ENCODE peak calls at places on chromosome 5, in seven cellular contexts. One of them, this sample, is unnamed.

GRCh38 chr5:31021181-31021624 is 172.3 kb upstream of the CDH6 start:
- DNase-seq in fibroblast of the aortic adventitia: peak
- DNase-seq in neural progenitor cell: no peak
- DNase-seq in AG04449: no peak
- DNase-seq in WERI-Rb-1: no peak
- DNase-seq in WTC11: no peak
- DNase-seq in PC-9: no peak
- DNase-seq in this sample: no peak

GRCh38 chr5:73623929-73624404 is 2.0 kb upstream of the ARHGEF28 start:
- DNase-seq in fibroblast of the aortic adventitia: no peak
- DNase-seq in neural progenitor cell: no peak
- DNase-seq in AG04449: no peak
- DNase-seq in WERI-Rb-1: no peak
- DNase-seq in WTC11: no peak
- DNase-seq in PC-9: no peak
- DNase-seq in this sample: no peak

GRCh38 chr5:122673343-122673742 is 101.5 kb upstream of the SNX2 start:
- DNase-seq in fibroblast of the aortic adventitia: peak
- DNase-seq in neural progenitor cell: no peak
- DNase-seq in AG04449: no peak
- DNase-seq in WERI-Rb-1: no peak
- DNase-seq in WTC11: no peak
- DNase-seq in PC-9: no peak
- DNase-seq in this sample: no peak

GRCh38 chr5:103582364-103582763 is 19.8 kb upstream of the NUDT12 start:
- DNase-seq in fibroblast of the aortic adventitia: peak
- DNase-seq in neural progenitor cell: peak
- DNase-seq in AG04449: no peak
- DNase-seq in WERI-Rb-1: peak
- DNase-seq in WTC11: peak
- DNase-seq in PC-9: peak
- DNase-seq in this sample: peak

GRCh38 chr5:60972225-60972624 is 27.2 kb downstream of the NDUFAF2 start:
- DNase-seq in fibroblast of the aortic adventitia: no peak
- DNase-seq in neural progenitor cell: no peak
- DNase-seq in AG04449: no peak
- DNase-seq in WERI-Rb-1: no peak
- DNase-seq in WTC11: no peak
- DNase-seq in PC-9: no peak
- DNase-seq in this sample: no peak

GRCh38 chr5:5387192-5387591 is 35.3 kb upstream of the ICE1 start:
- DNase-seq in fibroblast of the aortic adventitia: peak
- DNase-seq in neural progenitor cell: no peak
- DNase-seq in AG04449: no peak
- DNase-seq in WERI-Rb-1: no peak
- DNase-seq in WTC11: no peak
- DNase-seq in PC-9: no peak
- DNase-seq in this sample: no peak

GRCh38 chr5:173793677-173794570 is 94.2 kb upstream of the CPEB4 start:
- DNase-seq in fibroblast of the aortic adventitia: no peak
- DNase-seq in neural progenitor cell: no peak
- DNase-seq in AG04449: no peak
- DNase-seq in WERI-Rb-1: no peak
- DNase-seq in WTC11: no peak
- DNase-seq in PC-9: peak
- DNase-seq in this sample: no peak

GRCh38 chr5:121968910-121969607 is 7.3 kb downstream of the SRFBP1 start:
- DNase-seq in fibroblast of the aortic adventitia: peak
- DNase-seq in neural progenitor cell: no peak
- DNase-seq in AG04449: peak
- DNase-seq in WERI-Rb-1: no peak
- DNase-seq in WTC11: no peak
- DNase-seq in PC-9: peak
- DNase-seq in this sample: no peak

GRCh38 chr5:170137694-170138214 is 32.1 kb downstream of the FOXI1 start:
- DNase-seq in fibroblast of the aortic adventitia: no peak
- DNase-seq in neural progenitor cell: no peak
- DNase-seq in AG04449: no peak
- DNase-seq in WERI-Rb-1: no peak
- DNase-seq in WTC11: no peak
- DNase-seq in PC-9: no peak
- DNase-seq in this sample: no peak

GRCh38 chr5:56827043-56827442 is 11.7 kb downstream of the MAP3K1 start:
- DNase-seq in fibroblast of the aortic adventitia: no peak
- DNase-seq in neural progenitor cell: peak
- DNase-seq in AG04449: no peak
- DNase-seq in WERI-Rb-1: peak
- DNase-seq in WTC11: peak
- DNase-seq in PC-9: no peak
- DNase-seq in this sample: no peak
- TF ChIP-seq CTCF in fibroblast of the aortic adventitia: peak
- TF ChIP-seq CTCF in neural progenitor cell: peak
- TF ChIP-seq CTCF in AG04449: no peak
- TF ChIP-seq CTCF in WERI-Rb-1: peak
- TF ChIP-seq CTCF in WTC11: no peak
- TF ChIP-seq CTCF in PC-9: peak
- TF ChIP-seq CTCF in this sample: no peak

GRCh38 chr5:164475339-164475977 is 970.0 kb downstream of the MAT2B start:
- DNase-seq in fibroblast of the aortic adventitia: peak
- DNase-seq in neural progenitor cell: peak
- DNase-seq in AG04449: no peak
- DNase-seq in WERI-Rb-1: peak
- DNase-seq in WTC11: no peak
- DNase-seq in PC-9: no peak
- DNase-seq in this sample: peak
- TF ChIP-seq CTCF in fibroblast of the aortic adventitia: peak
- TF ChIP-seq CTCF in neural progenitor cell: peak
- TF ChIP-seq CTCF in AG04449: peak
- TF ChIP-seq CTCF in WERI-Rb-1: peak
- TF ChIP-seq CTCF in WTC11: peak
- TF ChIP-seq CTCF in PC-9: peak
- TF ChIP-seq CTCF in this sample: peak

GRCh38 chr5:88729476-88730182 is 153.4 kb downstream of the MEF2C start:
- DNase-seq in fibroblast of the aortic adventitia: peak
- DNase-seq in neural progenitor cell: peak
- DNase-seq in AG04449: peak
- DNase-seq in WERI-Rb-1: peak
- DNase-seq in WTC11: peak
- DNase-seq in PC-9: peak
- DNase-seq in this sample: no peak

GRCh38 chr5:88722546-88722945 is 160.4 kb downstream of the MEF2C start:
- DNase-seq in fibroblast of the aortic adventitia: no peak
- DNase-seq in neural progenitor cell: peak
- DNase-seq in AG04449: no peak
- DNase-seq in WERI-Rb-1: no peak
- DNase-seq in WTC11: peak
- DNase-seq in PC-9: no peak
- DNase-seq in this sample: no peak

GRCh38 chr5:88727705-88728313 is 155.2 kb downstream of the MEF2C start:
- DNase-seq in fibroblast of the aortic adventitia: peak
- DNase-seq in neural progenitor cell: peak
- DNase-seq in AG04449: no peak
- DNase-seq in WERI-Rb-1: no peak
- DNase-seq in WTC11: no peak
- DNase-seq in PC-9: no peak
- DNase-seq in this sample: no peak

GRCh38 chr5:88719434-88719833 is 163.6 kb downstream of the MEF2C start:
- DNase-seq in fibroblast of the aortic adventitia: no peak
- DNase-seq in neural progenitor cell: no peak
- DNase-seq in AG04449: no peak
- DNase-seq in WERI-Rb-1: no peak
- DNase-seq in WTC11: no peak
- DNase-seq in PC-9: no peak
- DNase-seq in this sample: no peak

DNA sequence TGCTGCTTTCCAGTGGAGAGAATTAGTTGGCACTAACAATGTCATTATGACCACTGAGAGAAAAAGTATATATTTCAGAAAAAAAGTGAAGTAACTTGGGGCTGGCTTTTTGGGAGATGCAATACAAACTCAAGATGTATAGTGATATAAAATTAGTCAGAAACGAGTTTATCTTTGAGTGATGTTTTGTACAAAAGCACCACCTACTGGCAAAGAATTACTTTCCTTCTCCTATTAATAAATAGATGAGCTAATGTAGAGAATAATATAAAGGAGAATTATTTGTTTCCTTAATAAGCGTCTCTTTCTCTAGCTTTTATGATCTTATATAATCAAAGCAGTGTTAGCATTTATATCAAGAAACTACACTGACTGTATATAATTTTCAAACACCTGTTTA is 158.8 kb downstream of the MEF2C start:
- DNase-seq in fibroblast of the aortic adventitia: peak
- DNase-seq in neural progenitor cell: no peak
- DNase-seq in AG04449: no peak
- DNase-seq in WERI-Rb-1: no peak
- DNase-seq in WTC11: no peak
- DNase-seq in PC-9: no peak
- DNase-seq in this sample: no peak
- TF ChIP-seq CTCF in fibroblast of the aortic adventitia: peak
- TF ChIP-seq CTCF in neural progenitor cell: peak
- TF ChIP-seq CTCF in AG04449: no peak
- TF ChIP-seq CTCF in WERI-Rb-1: no peak
- TF ChIP-seq CTCF in WTC11: no peak
- TF ChIP-seq CTCF in PC-9: peak
- TF ChIP-seq CTCF in this sample: no peak

GRCh38 chr5:53087596-53087995 is 22.0 kb downstream of the MOCS2 start:
- DNase-seq in fibroblast of the aortic adventitia: no peak
- DNase-seq in neural progenitor cell: no peak
- DNase-seq in AG04449: no peak
- DNase-seq in WERI-Rb-1: no peak
- DNase-seq in WTC11: no peak
- DNase-seq in PC-9: no peak
- DNase-seq in this sample: no peak

GRCh38 chr5:53092242-53092641 is 17.3 kb downstream of the MOCS2 start:
- DNase-seq in fibroblast of the aortic adventitia: no peak
- DNase-seq in neural progenitor cell: no peak
- DNase-seq in AG04449: no peak
- DNase-seq in WERI-Rb-1: no peak
- DNase-seq in WTC11: no peak
- DNase-seq in PC-9: no peak
- DNase-seq in this sample: no peak

GRCh38 chr5:53089481-53089976 is 20.0 kb downstream of the MOCS2 start:
- DNase-seq in fibroblast of the aortic adventitia: peak
- DNase-seq in neural progenitor cell: no peak
- DNase-seq in AG04449: no peak
- DNase-seq in WERI-Rb-1: no peak
- DNase-seq in WTC11: no peak
- DNase-seq in PC-9: no peak
- DNase-seq in this sample: no peak

GRCh38 chr5:53090229-53090628 is 19.3 kb downstream of the MOCS2 start:
- DNase-seq in fibroblast of the aortic adventitia: no peak
- DNase-seq in neural progenitor cell: no peak
- DNase-seq in AG04449: no peak
- DNase-seq in WERI-Rb-1: no peak
- DNase-seq in WTC11: no peak
- DNase-seq in PC-9: no peak
- DNase-seq in this sample: no peak

DNA sequence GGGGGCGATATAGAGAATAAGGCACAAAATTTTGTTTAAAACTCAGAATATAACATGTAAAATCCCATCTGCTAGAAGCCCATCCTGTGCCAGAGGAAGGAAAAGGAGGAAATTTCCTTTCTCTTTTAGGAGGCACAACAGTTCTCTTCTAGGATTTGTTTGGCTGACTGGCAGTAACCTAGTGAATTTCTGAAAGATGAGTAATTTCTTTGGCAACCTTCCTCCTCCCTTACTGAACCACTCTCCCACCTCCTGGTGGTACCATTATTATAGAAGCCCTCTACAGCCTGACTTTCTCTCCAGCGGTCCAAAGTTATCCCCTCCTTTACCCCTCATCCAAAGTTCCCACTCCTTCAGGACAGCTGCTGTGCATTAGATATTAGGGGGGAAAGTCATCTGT is 18.3 kb downstream of the MOCS2 start:
- DNase-seq in fibroblast of the aortic adventitia: peak
- DNase-seq in neural progenitor cell: no peak
- DNase-seq in AG04449: no peak
- DNase-seq in WERI-Rb-1: no peak
- DNase-seq in WTC11: no peak
- DNase-seq in PC-9: no peak
- DNase-seq in this sample: no peak
- TF ChIP-seq CTCF in fibroblast of the aortic adventitia: no peak
- TF ChIP-seq CTCF in neural progenitor cell: no peak
- TF ChIP-seq CTCF in AG04449: no peak
- TF ChIP-seq CTCF in WERI-Rb-1: no peak
- TF ChIP-seq CTCF in WTC11: no peak
- TF ChIP-seq CTCF in PC-9: no peak
- TF ChIP-seq CTCF in this sample: no peak

GRCh38 chr5:81971694-81972495 is at the start of gene ATG10:
- DNase-seq in fibroblast of the aortic adventitia: peak
- DNase-seq in neural progenitor cell: peak
- DNase-seq in AG04449: no peak
- DNase-seq in WERI-Rb-1: peak
- DNase-seq in WTC11: peak
- DNase-seq in PC-9: peak
- DNase-seq in this sample: peak
- TF ChIP-seq CTCF in fibroblast of the aortic adventitia: no peak
- TF ChIP-seq CTCF in neural progenitor cell: no peak
- TF ChIP-seq CTCF in AG04449: no peak
- TF ChIP-seq CTCF in WERI-Rb-1: no peak
- TF ChIP-seq CTCF in WTC11: no peak
- TF ChIP-seq CTCF in PC-9: no peak
- TF ChIP-seq CTCF in this sample: no peak

GRCh38 chr5:114097570-114097969 is 264.3 kb upstream of the KCNN2 start:
- DNase-seq in fibroblast of the aortic adventitia: no peak
- DNase-seq in neural progenitor cell: no peak
- DNase-seq in AG04449: no peak
- DNase-seq in WERI-Rb-1: no peak
- DNase-seq in WTC11: no peak
- DNase-seq in PC-9: no peak
- DNase-seq in this sample: no peak
- TF ChIP-seq CTCF in fibroblast of the aortic adventitia: no peak
- TF ChIP-seq CTCF in neural progenitor cell: peak
- TF ChIP-seq CTCF in AG04449: no peak
- TF ChIP-seq CTCF in WERI-Rb-1: no peak
- TF ChIP-seq CTCF in WTC11: no peak
- TF ChIP-seq CTCF in PC-9: no peak
- TF ChIP-seq CTCF in this sample: no peak

GRCh38 chr5:127367912-127368468 is 77.4 kb downstream of the MEGF10 start:
- DNase-seq in fibroblast of the aortic adventitia: no peak
- DNase-seq in neural progenitor cell: no peak
- DNase-seq in AG04449: no peak
- DNase-seq in WERI-Rb-1: no peak
- DNase-seq in WTC11: no peak
- DNase-seq in PC-9: no peak
- DNase-seq in this sample: no peak
- TF ChIP-seq CTCF in fibroblast of the aortic adventitia: no peak
- TF ChIP-seq CTCF in neural progenitor cell: no peak
- TF ChIP-seq CTCF in AG04449: no peak
- TF ChIP-seq CTCF in WERI-Rb-1: no peak
- TF ChIP-seq CTCF in WTC11: no peak
- TF ChIP-seq CTCF in PC-9: no peak
- TF ChIP-seq CTCF in this sample: no peak

DNA sequence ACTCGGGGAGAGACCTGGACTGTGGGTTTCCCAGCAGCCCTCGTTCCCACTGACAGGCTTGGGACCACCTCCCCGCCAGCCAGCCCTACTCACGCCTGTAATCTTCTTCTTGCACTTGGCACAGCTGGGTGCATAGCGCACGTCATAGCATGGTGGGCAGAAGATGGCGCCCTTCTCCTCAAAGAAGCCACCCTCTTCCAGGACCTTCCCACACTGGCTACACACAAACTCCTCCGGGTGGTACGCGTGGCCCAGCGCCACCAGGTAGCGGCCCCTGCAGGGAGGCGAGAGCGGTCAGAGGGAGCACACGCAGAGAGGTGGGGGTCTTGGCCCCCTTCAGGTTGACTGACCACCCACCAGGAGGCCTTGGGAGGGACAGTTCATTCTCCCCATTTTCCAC is 9.4 kb downstream of the PDLIM7 start:
- DNase-seq in fibroblast of the aortic adventitia: no peak
- DNase-seq in neural progenitor cell: no peak
- DNase-seq in AG04449: no peak
- DNase-seq in WERI-Rb-1: no peak
- DNase-seq in WTC11: no peak
- DNase-seq in PC-9: no peak
- DNase-seq in this sample: no peak
- TF ChIP-seq CTCF in fibroblast of the aortic adventitia: no peak
- TF ChIP-seq CTCF in neural progenitor cell: no peak
- TF ChIP-seq CTCF in AG04449: no peak
- TF ChIP-seq CTCF in WERI-Rb-1: no peak
- TF ChIP-seq CTCF in WTC11: no peak
- TF ChIP-seq CTCF in PC-9: peak
- TF ChIP-seq CTCF in this sample: no peak

This sample was measured in GM13977.